ENCODE peak calls at places on chromosomes 6 and 20, in five cellular contexts. J is neuronal stem cell, K is mesendoderm, X is PC-9, T is HCT116. N is an unnamed sample.
A peak's percentile ranks its signal among the peaks of the same experiment; 100 is the strongest.

GRCh38 chr6:100463685-100464161 is 998 bp downstream of the SIM1 start:
- DNase-seq in T (no peak), X (no peak), J (no peak), K (no peak), N (no peak)

GRCh38 chr6:164210323-164210722 is 795.8 kb downstream of the QKI start:
- DNase-seq in K (no peak), T (no peak), X (no peak), J (no peak), N (no peak)

GRCh38 chr20:63156221-63156671 is 59.7 kb downstream of the YTHDF1 start:
- DNase-seq in J (no peak), T (no peak), X (no peak), K (no peak), N (no peak)

GRCh38 chr20:1844723-1845523 is 50.3 kb upstream of the SIRPA start:
- DNase-seq in J (no peak), T (no peak), X (no peak), K (no peak), N (no peak)

GRCh38 chr6:107116328-107116892 is 1.1 kb upstream of the BEND3 start:
- DNase-seq in J (peak; percentile 52), X (no peak), K (peak; percentile 92), T (no peak), N (peak; percentile 16)

GRCh38 chr20:57248132-57248797 is 18.2 kb downstream of the BMP7 start:
- DNase-seq in J (no peak), K (no peak), X (no peak), T (no peak), N (no peak)

GRCh38 chr20:52438326-52438963 is 246.9 kb upstream of the ZFP64 start:
- DNase-seq in K (peak; percentile 69), J (no peak), T (no peak), X (no peak), N (no peak)

GRCh38 chr6:107894821-107895396 is 63.1 kb downstream of the SEC63 start:
- DNase-seq in T (no peak), X (peak; percentile 37), J (no peak), K (no peak), N (peak; percentile 35)

GRCh38 chr20:34720266-34720665 is 16.1 kb downstream of the TP53INP2 start:
- DNase-seq in X (no peak), J (no peak), K (no peak), T (no peak), N (no peak)

GRCh38 chr20:46111028-46111835 is 6.9 kb upstream of the CD40 start:
- DNase-seq in J (no peak), T (no peak), K (no peak), X (no peak), N (no peak)

GRCh38 chr20:11529046-11529445 is 388.6 kb upstream of the BTBD3 start:
- DNase-seq in T (no peak), X (no peak), K (no peak), J (no peak), N (peak; percentile 70)

GRCh38 chr6:364609-365540 is 26.7 kb upstream of the IRF4 start:
- DNase-seq in J (no peak), T (no peak), X (no peak), K (no peak), N (no peak)

GRCh38 chr6:87808005-87808757 is 106.1 kb upstream of the AKIRIN2 start:
- DNase-seq in T (no peak), X (no peak), K (no peak), J (no peak), N (peak; percentile 93)

GRCh38 chr6:18667612-18668011 is 280.5 kb downstream of the RNF144B start:
- DNase-seq in J (no peak), T (no peak), X (no peak), K (no peak), N (no peak)

GRCh38 chr6:167735498-167736201 is 91.1 kb upstream of the AFDN start:
- DNase-seq in T (no peak), K (no peak), X (no peak), J (no peak), N (no peak)

GRCh38 chr20:4772132-4772531 is 50.4 kb downstream of the PRND start:
- DNase-seq in J (no peak), K (no peak), X (no peak), T (no peak), N (no peak)

GRCh38 chr6:112690497-112691202 is 343.5 kb downstream of the RFPL4B start:
- DNase-seq in K (peak; percentile 13), T (no peak), X (no peak), J (no peak), N (no peak)

GRCh38 chr6:10390495-10391298 is 24.2 kb downstream of the TFAP2A start:
- DNase-seq in J (peak; percentile 21), X (no peak), T (no peak), K (no peak), N (no peak)

GRCh38 chr20:49559411-49560081 is 8.4 kb downstream of the PTGIS start:
- DNase-seq in J (no peak), K (no peak), T (no peak), X (no peak), N (no peak)

GRCh38 chr20:59789641-59790040 is 143.8 kb downstream of the SYCP2 start:
- DNase-seq in X (no peak), K (no peak), J (no peak), T (no peak), N (no peak)

GRCh38 chr6:145547596-145548325 is 187.6 kb downstream of the EPM2A start:
- DNase-seq in X (no peak), T (no peak), K (no peak), J (no peak), N (no peak)

GRCh38 chr6:42637681-42638080 is 73.9 kb downstream of the UBR2 start:
- DNase-seq in K (no peak), X (no peak), J (no peak), T (no peak), N (no peak)

GRCh38 chr6:2841264-2842138 is at the start of gene SERPINB1:
- DNase-seq in T (peak; percentile 81), K (peak; percentile 99), X (peak; percentile 94), J (peak; percentile 83), N (peak; percentile 86)

GRCh38 chr20:45919536-45919933 is 7.6 kb upstream of the PLTP start:
- DNase-seq in X (no peak), T (no peak), K (no peak), J (no peak), N (no peak)

GRCh38 chr20:37534401-37535157 is 6.9 kb upstream of the BLCAP start:
- DNase-seq in K (peak; percentile 77), X (peak; percentile 64), J (peak; percentile 83), T (peak; percentile 70), N (peak; percentile 75)

GRCh38 chr6:157278171-157278570 is 45.1 kb downstream of the TMEM242 start:
- DNase-seq in J (no peak), K (no peak), X (no peak), T (no peak), N (no peak)
- H3K4me2 ChIP-seq in J (no peak overlapping the region), K (no peak overlapping the region), X (no peak overlapping the region), T (no peak overlapping the region), N (no peak overlapping the region)

DNA sequence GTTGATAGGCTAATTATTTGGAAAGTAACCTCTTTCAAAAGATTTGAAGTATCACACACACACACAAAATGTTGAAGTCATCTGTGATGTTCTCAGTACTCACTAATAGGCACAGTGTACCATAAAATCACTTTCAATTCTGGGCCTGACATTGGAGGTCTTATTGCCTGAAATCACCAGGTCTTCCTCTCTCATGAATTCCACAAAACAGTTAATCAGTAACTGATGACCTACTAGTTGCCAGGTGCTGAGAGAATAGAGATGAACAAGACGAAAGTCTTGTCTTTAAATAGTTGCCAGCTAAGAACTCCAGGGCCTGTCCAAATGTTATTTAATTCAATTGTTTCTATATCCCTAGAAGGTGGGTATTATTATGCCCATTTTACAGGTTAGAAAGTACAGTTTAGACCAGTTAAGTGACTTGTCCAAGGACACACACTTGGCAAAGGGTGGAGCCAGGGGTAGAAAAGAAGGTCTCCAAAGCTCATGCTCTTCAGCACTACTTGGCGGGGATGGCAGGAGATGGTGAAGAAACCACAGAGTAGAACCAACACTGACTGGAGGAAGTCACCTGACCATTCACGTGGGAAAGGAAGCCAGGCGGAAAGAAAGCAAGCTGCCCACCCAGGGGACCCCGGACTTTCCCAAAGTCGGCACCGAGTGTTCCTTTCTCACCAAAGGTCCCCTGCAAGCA is 116.4 kb downstream of the KIF6 start:
- DNase-seq in K (no peak), T (no peak), X (no peak), J (no peak), N (no peak)
- H3K4me2 ChIP-seq in K (no peak overlapping the region), T (no peak overlapping the region), X (no peak overlapping the region), J (no peak overlapping the region), N (no peak overlapping the region)

GRCh38 chr6:7685276-7685675 is 40.6 kb upstream of the BMP6 start:
- DNase-seq in T (no peak), J (no peak), X (no peak), K (no peak), N (no peak)
- H3K4me2 ChIP-seq in T (no peak overlapping the region), J (no peak overlapping the region), X (no peak overlapping the region), K (no peak overlapping the region), N (no peak overlapping the region)

GRCh38 chr6:131916847-131917246 is 34.3 kb downstream of the CCN2 start:
- DNase-seq in T (no peak), X (no peak), J (no peak), K (no peak), N (no peak)
- H3K4me2 ChIP-seq in T (no peak overlapping the region), X (no peak overlapping the region), J (no peak overlapping the region), K (no peak overlapping the region), N (no peak overlapping the region)

N was measured in mammary epithelial cell.